ENCODE peak calls at places on chromosomes 11 and 22, in ten cellular contexts. G, O, C, F, D, L, R, M, E and S are unnamed samples.

GRCh38 chr11:61140416-61140815 is 20.8 kb downstream of the VPS37C start:
- DNase-seq in G (no peak), O (no peak), C (no peak), F (no peak), D (no peak), L (no peak), R (peak; percentile 25), M (no peak), E (no peak), S (no peak)

GRCh38 chr22:31055322-31056159 is 25.6 kb upstream of the SMTN start:
- DNase-seq in G (peak; percentile 98), O (peak; percentile 60), C (peak; percentile 85), F (peak; percentile 77), D (peak; percentile 96), L (peak; percentile 77), R (peak; percentile 99), M (peak; percentile 84), E (peak; percentile 99), S (peak; percentile 98)

GRCh38 chr11:93059074-93059957 is 89.9 kb downstream of the MTNR1B start:
- DNase-seq in G (no peak), O (peak; percentile 31), C (no peak), F (no peak), D (peak; percentile 41), L (no peak), R (no peak), M (no peak), E (peak; percentile 69), S (peak; percentile 71)

GRCh38 chr11:20448838-20449237 is 61.3 kb downstream of the PRMT3 start:
- DNase-seq in G (no peak), O (no peak), C (no peak), F (no peak), D (no peak), L (no peak), R (no peak), M (no peak), E (no peak), S (no peak)

GRCh38 chr22:31102441-31103081 is 4.8 kb downstream of the SELENOM start:
- DNase-seq in G (peak; percentile 57), O (no peak), C (peak; percentile 72), F (peak; percentile 60), D (peak; percentile 96), L (no peak), R (peak; percentile 99), M (peak; percentile 78), E (peak; percentile 96), S (peak; percentile 96)

GRCh38 chr11:1574256-1575242 is 2.5 kb upstream of the DUSP8 start:
- DNase-seq in G (peak; percentile 73), O (peak; percentile 73), C (peak; percentile 58), F (no peak), D (peak; percentile 37), L (peak; percentile 86), R (peak; percentile 85), M (no peak), E (peak; percentile 33), S (peak; percentile 17)

GRCh38 chr11:80383655-80384054 is 942.8 kb upstream of the TENM4 start:
- DNase-seq in G (no peak), O (peak; percentile 37), C (no peak), F (no peak), D (no peak), L (peak; percentile 73), R (no peak), M (no peak), E (no peak), S (no peak)

GRCh38 chr11:125202362-125202880 is 37.9 kb downstream of the PKNOX2 start:
- DNase-seq in G (no peak), O (peak; percentile 41), C (no peak), F (no peak), D (no peak), L (no peak), R (no peak), M (no peak), E (no peak), S (no peak)

GRCh38 chr22:45105281-45105700 is 58.4 kb upstream of the NUP50 start:
- DNase-seq in G (peak; percentile 35), O (no peak), C (no peak), F (no peak), D (peak; percentile 98), L (no peak), R (no peak), M (no peak), E (peak; percentile 99), S (peak; percentile 97)

GRCh38 chr11:108199446-108200321 is 22.8 kb downstream of the NPAT start:
- DNase-seq in G (no peak), O (no peak), C (no peak), F (no peak), D (peak; percentile 42), L (no peak), R (no peak), M (no peak), E (peak; percentile 65), S (peak; percentile 52)

GRCh38 chr11:60950933-60951610 is 904 bp downstream of the SLC15A3 start:
- DNase-seq in G (no peak), O (peak; percentile 57), C (peak; percentile 48), F (no peak), D (no peak), L (peak; percentile 80), R (no peak), M (no peak), E (no peak), S (no peak)

GRCh38 chr11:69797156-69797555 is 22.0 kb upstream of the FGF4 start:
- DNase-seq in G (peak; percentile 50), O (no peak), C (no peak), F (no peak), D (no peak), L (no peak), R (no peak), M (no peak), E (no peak), S (no peak)

GRCh38 chr11:117690484-117691205 is 106.4 kb downstream of the DSCAML1 start:
- DNase-seq in G (no peak), O (no peak), C (no peak), F (no peak), D (no peak), L (no peak), R (no peak), M (no peak), E (peak; percentile 1), S (peak; percentile 1)

GRCh38 chr11:69950120-69950519 is 128.0 kb upstream of the ANO1 start:
- DNase-seq in G (peak; percentile 68), O (peak; percentile 76), C (no peak), F (no peak), D (no peak), L (peak; percentile 94), R (no peak), M (no peak), E (peak; percentile 26), S (peak; percentile 15)

GRCh38 chr22:20469110-20469855 is 26.3 kb downstream of the KLHL22 start:
- DNase-seq in G (no peak), O (no peak), C (no peak), F (no peak), D (no peak), L (no peak), R (no peak), M (no peak), E (no peak), S (no peak)
- H3K4me3 ChIP-seq in G (no peak overlapping the region), O (no peak overlapping the region), C (no peak overlapping the region), F (no peak overlapping the region), D (no peak overlapping the region), L (no peak overlapping the region), R (no peak overlapping the region), M (no peak overlapping the region), E (no peak overlapping the region), S (no peak overlapping the region)

GRCh38 chr11:45485070-45485716 is 180.2 kb downstream of the CHST1 start:
- DNase-seq in G (no peak), O (no peak), C (no peak), F (no peak), D (no peak), L (peak; percentile 51), R (peak; percentile 28), M (no peak), E (no peak), S (no peak)
- TF ChIP-seq CTCF in G (no peak), O (no peak), C (no peak), F (no peak), D (no peak), L (peak; percentile 38), R (no peak), M (no peak), E (no peak), S (no peak)

GRCh38 chr22:27846248-27846760 is 44.7 kb upstream of the MN1 start:
- DNase-seq in G (no peak), O (no peak), C (no peak), F (no peak), D (no peak), L (peak; percentile 23), R (no peak), M (no peak), E (no peak), S (no peak)
- H3K4me3 ChIP-seq in G (no peak overlapping the region), O (no peak overlapping the region), C (no peak overlapping the region), F (no peak overlapping the region), D (no peak overlapping the region), L (no peak overlapping the region), R (no peak overlapping the region), M (no peak overlapping the region), E (no peak overlapping the region), S (no peak overlapping the region)

DNA sequence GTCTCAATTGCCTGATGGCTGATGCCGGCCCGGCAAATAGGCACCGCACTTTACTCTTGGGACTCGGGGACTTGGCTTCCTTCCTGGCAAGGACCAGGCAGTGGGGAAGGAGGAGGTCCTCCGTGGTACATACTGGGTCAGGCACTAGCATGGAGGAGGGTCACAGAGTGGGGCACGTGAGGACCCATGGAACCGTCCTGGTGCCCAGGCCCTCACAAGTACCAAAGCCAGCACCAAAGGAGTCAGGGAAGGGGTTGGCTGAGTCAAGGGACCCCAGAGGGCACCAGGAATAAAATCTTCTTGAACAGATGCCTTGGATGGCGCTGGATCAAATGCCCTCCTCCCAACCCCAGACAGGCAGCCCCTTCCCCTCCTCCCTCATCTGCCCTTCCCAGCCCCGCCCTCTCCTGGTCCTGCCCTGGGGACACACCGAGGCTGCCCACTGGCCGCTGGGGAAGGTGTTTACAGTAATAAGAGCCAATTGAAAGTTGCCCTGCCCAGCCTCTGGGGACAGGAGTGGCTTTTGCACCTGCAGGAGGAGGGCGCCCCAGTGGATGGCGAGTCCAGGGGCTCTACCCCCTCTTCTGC is 5.6 kb upstream of the CARNS1 start:
- DNase-seq in G (no peak), O (peak; percentile 67), C (no peak), F (no peak), D (no peak), L (peak; percentile 94), R (no peak), M (no peak), E (no peak), S (no peak)
- TF ChIP-seq CTCF in G (no peak), O (no peak), C (no peak), F (no peak), D (no peak), L (no peak), R (no peak), M (no peak), E (no peak), S (no peak)

GRCh38 chr11:114569781-114570180 is 10.1 kb upstream of the NXPE1 start:
- DNase-seq in G (no peak), O (no peak), C (no peak), F (no peak), D (no peak), L (no peak), R (no peak), M (no peak), E (no peak), S (no peak)
- H3K4me3 ChIP-seq in G (no peak overlapping the region), O (no peak overlapping the region), C (no peak overlapping the region), F (no peak overlapping the region), D (no peak overlapping the region), L (no peak overlapping the region), R (no peak overlapping the region), M (no peak overlapping the region), E (no peak overlapping the region), S (no peak overlapping the region)